ENCODE peak calls at places on chromosomes 6 and 20, in nine cellular contexts. J, R, F, X, B, P, O, L and D are unnamed samples.

GRCh38 chr20:24331939-24332338 is 137.5 kb upstream of the SYNDIG1 start:
- DNase-seq in J (no peak), R (no peak), F (no peak), X (no peak), B (no peak), P (no peak), O (no peak), L (no peak), D (no peak)

GRCh38 chr6:52511163-52511562 is 65.7 kb downstream of the TRAM2 start:
- DNase-seq in J (no peak), R (no peak), F (no peak), X (no peak), B (no peak), P (no peak), O (no peak), L (no peak), D (no peak)

GRCh38 chr6:90297866-90298381 is 1.3 kb upstream of the BACH2 start:
- DNase-seq in J (no peak), R (no peak), F (no peak), X (no peak), B (peak; percentile 24), P (no peak), O (no peak), L (no peak), D (no peak)

GRCh38 chr20:41141153-41141815 is 3.9 kb downstream of the PLCG1 start:
- DNase-seq in J (no peak), R (peak; percentile 9), F (no peak), X (no peak), B (peak; percentile 66), P (no peak), O (peak; percentile 49), L (peak; percentile 39), D (peak; percentile 78)

GRCh38 chr6:86963352-86963751 is 26.0 kb downstream of the HTR1E start:
- DNase-seq in J (no peak), R (no peak), F (no peak), X (no peak), B (no peak), P (no peak), O (no peak), L (no peak), D (no peak)

GRCh38 chr6:111541720-111542065 is 58.7 kb upstream of the REV3L start:
- DNase-seq in J (no peak), R (no peak), F (no peak), X (no peak), B (no peak), P (no peak), O (no peak), L (no peak), D (no peak)

GRCh38 chr6:142013286-142013685 is 119.4 kb upstream of the GJE1 start:
- DNase-seq in J (no peak), R (no peak), F (no peak), X (no peak), B (no peak), P (no peak), O (no peak), L (no peak), D (no peak)

GRCh38 chr6:125995972-125996580 is 9.7 kb downstream of the TRMT11 start:
- DNase-seq in J (no peak), R (peak; percentile 58), F (peak; percentile 60), X (no peak), B (peak; percentile 54), P (peak; percentile 80), O (peak; percentile 72), L (peak; percentile 44), D (peak; percentile 45)

GRCh38 chr20:58985656-58986055 is 4.6 kb downstream of the NELFCD start:
- DNase-seq in J (no peak), R (no peak), F (peak; percentile 13), X (no peak), B (no peak), P (no peak), O (no peak), L (no peak), D (no peak)

GRCh38 chr6:137202078-137202477 is 17.1 kb downstream of the IFNGR1 start:
- DNase-seq in J (no peak), R (no peak), F (no peak), X (no peak), B (no peak), P (no peak), O (no peak), L (no peak), D (peak; percentile 27)

GRCh38 chr6:10384333-10384718 is 30.5 kb downstream of the TFAP2A start:
- DNase-seq in J (no peak), R (no peak), F (no peak), X (no peak), B (no peak), P (no peak), O (no peak), L (no peak), D (no peak)

GRCh38 chr6:170085475-170086401 is 205.1 kb downstream of the DLL1 start:
- DNase-seq in J (peak; percentile 47), R (no peak), F (peak; percentile 25), X (no peak), B (no peak), P (no peak), O (no peak), L (no peak), D (peak; percentile 11)

DNA sequence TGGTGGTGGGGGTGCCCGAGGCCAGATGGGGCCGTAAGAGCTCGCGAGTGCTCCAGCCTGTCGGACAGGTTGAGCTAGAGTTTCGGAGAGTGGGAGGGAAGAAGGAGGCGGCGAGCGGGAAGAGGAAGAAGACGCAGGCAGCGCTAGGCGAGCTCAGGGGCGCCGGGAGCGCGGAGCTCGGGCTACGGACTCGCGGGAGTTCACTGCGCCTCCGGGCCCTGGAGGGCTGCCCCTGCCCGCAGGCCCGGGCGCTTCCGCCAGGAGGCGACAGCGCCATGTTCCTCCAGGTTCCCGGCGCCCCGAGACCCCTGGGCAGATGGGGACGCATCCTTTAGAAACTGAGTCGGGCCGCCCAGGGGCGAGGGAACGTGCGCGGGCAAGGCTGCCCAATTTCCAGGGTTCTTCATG is 984 bp downstream of the TFAP2C start:
- DNase-seq in J (peak; percentile 86), R (peak; percentile 74), F (peak; percentile 43), X (peak; percentile 89), B (peak; percentile 21), P (peak; percentile 91), O (no peak), L (peak; percentile 15), D (no peak)
- TF ChIP-seq POLR2A in J (no peak), R (peak; percentile 38), F (no peak), X (peak; percentile 3), B (no peak), P (no peak), O (no peak), L (no peak), D (no peak)

DNA sequence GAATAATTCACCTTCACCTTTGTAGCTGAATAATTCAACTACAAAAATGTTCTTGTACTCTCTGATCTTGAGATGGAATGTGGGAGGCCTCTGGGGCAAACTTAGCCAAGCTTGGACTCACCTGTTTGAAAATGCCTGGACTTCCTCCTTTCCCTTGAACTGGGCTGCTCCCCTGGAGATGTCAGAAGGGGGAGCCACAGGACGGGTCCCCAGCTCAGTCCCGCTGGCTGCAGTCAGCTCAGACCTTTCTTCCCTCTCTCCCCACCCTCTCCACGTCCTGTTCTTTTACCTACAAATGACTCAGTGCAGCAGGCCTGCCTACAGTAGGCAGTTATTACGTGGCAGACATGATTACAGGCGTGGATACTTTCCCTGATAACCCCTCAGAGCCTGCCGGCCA is 131.5 kb upstream of the RALGAPA2 start:
- DNase-seq in J (no peak), R (no peak), F (peak; percentile 56), X (no peak), B (no peak), P (peak; percentile 47), O (no peak), L (no peak), D (no peak)
- TF ChIP-seq CTCF in J (no peak), R (no peak), F (no peak), X (no peak), B (no peak), P (peak; percentile 34), O (peak; percentile 73), L (no peak), D (no peak)

GRCh38 chr20:3765171-3765887 is 2.2 kb downstream of the ADISSP start:
- DNase-seq in J (no peak), R (no peak), F (no peak), X (no peak), B (no peak), P (peak; percentile 16), O (no peak), L (no peak), D (peak; percentile 72)

GRCh38 chr20:3766832-3767433 is 620 bp downstream of the ADISSP start:
- DNase-seq in J (peak; percentile 75), R (no peak), F (no peak), X (no peak), B (no peak), P (peak; percentile 36), O (no peak), L (peak; percentile 41), D (no peak)

GRCh38 chr20:3768342-3769130 is 983 bp upstream of the ADISSP start:
- DNase-seq in J (peak; percentile 88), R (peak; percentile 74), F (peak; percentile 63), X (peak; percentile 53), B (peak; percentile 74), P (peak; percentile 93), O (peak; percentile 83), L (peak; percentile 82), D (peak; percentile 76)

GRCh38 chr20:3766381-3766780 is 1.2 kb downstream of the ADISSP start:
- DNase-seq in J (no peak), R (no peak), F (no peak), X (no peak), B (no peak), P (no peak), O (no peak), L (no peak), D (no peak)

GRCh38 chr20:3767434-3768341 is at the start of gene ADISSP:
- DNase-seq in J (peak; percentile 99), R (peak; percentile 99), F (peak; percentile 99), X (peak; percentile 98), B (peak; percentile 98), P (no peak), O (peak; percentile 99), L (peak; percentile 99), D (peak; percentile 99)
- TF ChIP-seq POLR2A in J (no peak), R (peak; percentile 79), F (no peak), X (no peak), B (peak; percentile 47), P (peak; percentile 84), O (peak; percentile 97), L (peak; percentile 26), D (peak; percentile 69)

GRCh38 chr6:167512926-167513325 is 188.0 kb downstream of the TTLL2 start:
- DNase-seq in J (no peak), R (no peak), F (no peak), X (no peak), B (no peak), P (no peak), O (no peak), L (no peak), D (no peak)
- TF ChIP-seq CTCF in J (no peak), R (no peak), F (no peak), X (no peak), B (no peak), P (no peak), O (no peak), L (no peak), D (no peak)

DNA sequence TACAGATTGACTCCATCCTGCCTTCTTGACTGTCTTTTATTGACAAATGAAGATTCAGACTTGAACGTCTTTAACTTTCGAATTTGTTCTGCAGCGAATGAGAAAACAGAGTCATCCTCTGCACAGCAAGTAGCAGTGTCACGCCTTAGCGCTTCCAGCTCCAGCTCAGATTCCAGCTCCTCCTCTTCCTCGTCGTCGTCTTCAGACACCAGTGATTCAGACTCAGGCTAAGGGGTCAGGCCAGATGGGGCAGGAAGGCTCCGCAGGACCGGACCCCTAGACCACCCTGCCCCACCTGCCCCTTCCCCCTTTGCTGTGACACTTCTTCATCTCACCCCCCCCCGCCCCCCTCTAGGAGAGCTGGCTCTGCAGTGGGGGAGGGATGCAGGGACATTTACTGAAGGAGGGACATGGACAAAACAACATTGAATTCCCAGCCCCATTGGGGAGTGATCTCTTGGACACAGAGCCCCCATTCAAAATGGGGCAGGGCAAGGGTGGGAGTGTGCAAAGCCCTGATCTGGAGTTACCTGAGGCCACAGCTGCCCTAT is 12.2 kb downstream of the BRD2 start:
- DNase-seq in J (no peak), R (no peak), F (no peak), X (no peak), B (no peak), P (peak; percentile 27), O (no peak), L (no peak), D (no peak)
- TF ChIP-seq POLR2A in J (no peak), R (no peak), F (no peak), X (no peak), B (no peak), P (no peak), O (peak; percentile 43), L (no peak), D (no peak)